ENCODE peak calls at places on chromosomes 3 and 15, in ten cellular contexts. W is CD4-positive, alpha-beta memory T cell; E is PC-3; Y is astrocyte; V is endothelial cell of umbilical vein; G is sigmoid colon; L is heart left ventricle; J is BE2C; K is A549; C is effector memory CD4-positive, alpha-beta T cell. Q is an unnamed sample. For H3K9me3, the result is how much of the 10 kb centered on the place peaks cover.

GRCh38 chr15:92104069-92104468 is 250.6 kb downstream of the SLCO3A1 start:
- DNase-seq in J (no peak), G (no peak), C (no peak), K (no peak), E (no peak), L (no peak), Y (no peak), V (no peak), W (no peak), Q (no peak)

GRCh38 chr3:54951405-54951804 is 23.5 kb upstream of the LRTM1 start:
- DNase-seq in J (peak), Y (peak), V (no peak), G (peak), C (no peak), W (no peak), L (peak), E (peak), K (peak), Q (no peak)

GRCh38 chr15:60351066-60351465 is 46.7 kb downstream of the ANXA2 start:
- DNase-seq in C (no peak), G (no peak), L (no peak), K (peak), Y (no peak), E (no peak), J (peak), W (no peak), V (no peak), Q (no peak)

GRCh38 chr3:111338059-111338698 is 203.8 kb upstream of the CD96 start:
- DNase-seq in V (peak), Y (peak), J (peak), K (peak), E (peak), W (peak), G (no peak), C (no peak), L (no peak), Q (no peak)

GRCh38 chr15:70701891-70702568 is 61.3 kb downstream of the UACA start:
- DNase-seq in Y (peak), K (peak), J (no peak), C (no peak), V (peak), W (no peak), L (no peak), E (peak), G (no peak), Q (no peak)

GRCh38 chr3:55486101-55486856 is 827 bp downstream of the WNT5A start:
- DNase-seq in L (peak), W (no peak), K (no peak), E (peak), Y (peak), G (peak), C (no peak), J (no peak), V (peak), Q (no peak)

GRCh38 chr3:106945435-106945834 is 431.8 kb upstream of the CCDC54 start:
- DNase-seq in J (no peak), E (no peak), C (no peak), W (no peak), Y (no peak), K (no peak), G (no peak), L (no peak), V (no peak), Q (no peak)

GRCh38 chr3:168040624-168041208 is 55.0 kb downstream of the GOLIM4 start:
- DNase-seq in V (peak), E (peak), L (no peak), W (no peak), C (no peak), J (peak), Y (peak), K (peak), G (no peak), Q (no peak)

GRCh38 chr3:12681586-12682371 is 17.9 kb upstream of the RAF1 start:
- DNase-seq in J (no peak), C (no peak), V (no peak), L (no peak), E (peak), G (no peak), Y (peak), K (peak), W (no peak), Q (no peak)

GRCh38 chr3:146189519-146190173 is 28.7 kb upstream of the PLOD2 start:
- DNase-seq in E (peak), L (no peak), C (no peak), G (peak), Y (no peak), J (peak), K (peak), V (peak), W (peak), Q (no peak)

GRCh38 chr3:167740961-167741587 is 5.6 kb downstream of the SERPINI1 start:
- DNase-seq in J (peak), G (no peak), V (peak), W (no peak), Y (no peak), C (no peak), E (peak), K (peak), L (no peak), Q (no peak)

GRCh38 chr3:62374375-62374876 is 1.1 kb upstream of the FEZF2 start:
- DNase-seq in L (no peak), Y (peak), K (no peak), E (no peak), G (no peak), J (no peak), W (no peak), C (no peak), V (no peak), Q (no peak)

GRCh38 chr15:75143738-75144334 is 57.8 kb upstream of the C15orf39 start:
- DNase-seq in G (no peak), V (no peak), C (no peak), E (no peak), W (no peak), K (no peak), Y (no peak), J (no peak), L (no peak), Q (no peak)

GRCh38 chr15:75142499-75142898 is 59.2 kb upstream of the C15orf39 start:
- DNase-seq in V (no peak), G (no peak), Y (no peak), J (no peak), L (no peak), E (no peak), C (no peak), W (no peak), K (no peak), Q (no peak)

GRCh38 chr15:75138016-75138999 is 63.4 kb upstream of the C15orf39 start:
- DNase-seq in L (no peak), J (no peak), G (no peak), E (no peak), Y (no peak), K (peak), V (no peak), C (no peak), W (no peak), Q (no peak)

GRCh38 chr15:75136758-75137157 is 64.9 kb upstream of the C15orf39 start:
- DNase-seq in L (no peak), W (no peak), E (no peak), Y (no peak), J (no peak), G (no peak), C (no peak), V (no peak), K (no peak), Q (no peak)

GRCh38 chr15:75140080-75140879 is 61.4 kb upstream of the C15orf39 start:
- DNase-seq in G (no peak), K (no peak), V (peak), C (no peak), L (no peak), E (no peak), Y (no peak), W (no peak), J (no peak), Q (no peak)
- H3K9me3 ChIP-seq in G (under half), K (under half), V (under half), C (under half), L (under half), E (under half), Y (under half), W (under half), J (under half), Q (under half)

DNA sequence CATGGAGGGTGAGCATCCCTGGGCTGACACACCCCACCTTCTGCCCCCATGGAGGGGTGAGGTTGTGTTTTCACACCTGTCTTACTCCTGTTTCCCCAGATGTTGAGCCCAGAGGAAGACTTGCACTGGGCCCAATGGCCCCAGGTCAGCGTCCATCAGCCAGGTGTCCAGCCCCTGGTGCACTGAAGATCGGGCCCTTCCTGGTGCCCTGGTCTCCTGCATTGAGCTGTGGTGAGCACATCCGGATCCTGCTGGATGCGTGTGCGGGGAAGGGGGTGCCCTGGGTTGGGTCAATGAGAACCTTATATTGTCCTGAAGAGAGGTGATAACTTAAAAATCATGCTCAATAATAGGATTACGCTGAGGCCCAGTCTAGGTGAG is 227.3 kb downstream of the SNRPN start:
- DNase-seq in G (peak), L (no peak), W (no peak), J (no peak), V (no peak), K (no peak), C (no peak), E (no peak), Y (no peak), Q (no peak)
- H3K9me3 ChIP-seq in G (under half), L (under half), W (under half), J (under half), V (under half), K (under half), C (under half), E (under half), Y (under half), Q (under half)

DNA sequence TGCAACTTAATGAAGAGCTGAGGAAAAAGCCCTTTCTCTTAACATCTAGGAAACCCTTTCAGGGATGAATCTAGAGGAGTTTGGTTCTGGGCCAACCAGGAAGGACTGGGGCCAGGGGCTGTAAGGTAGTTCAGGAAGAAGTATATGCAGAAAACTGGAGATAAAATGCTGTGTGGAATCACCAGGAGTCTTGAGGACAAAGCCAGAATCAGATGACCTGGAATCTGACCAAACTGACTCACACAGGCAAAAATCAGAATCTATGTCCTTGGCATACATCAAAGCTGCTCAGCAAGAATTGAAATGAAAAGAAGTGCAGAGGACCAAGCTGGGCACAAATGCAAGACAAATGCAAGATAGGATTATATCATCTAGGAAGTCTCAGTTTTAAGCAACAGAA is 59.4 kb upstream of the ATP2C1 start:
- DNase-seq in L (no peak), Y (peak), E (peak), C (no peak), W (no peak), J (peak), V (no peak), G (no peak), K (no peak), Q (no peak)
- H3K9me3 ChIP-seq in L (under half), Y (under half), E (under half), C (under half), W (under half), J (under half), V (under half), G (under half), K (under half), Q (under half)

DNA sequence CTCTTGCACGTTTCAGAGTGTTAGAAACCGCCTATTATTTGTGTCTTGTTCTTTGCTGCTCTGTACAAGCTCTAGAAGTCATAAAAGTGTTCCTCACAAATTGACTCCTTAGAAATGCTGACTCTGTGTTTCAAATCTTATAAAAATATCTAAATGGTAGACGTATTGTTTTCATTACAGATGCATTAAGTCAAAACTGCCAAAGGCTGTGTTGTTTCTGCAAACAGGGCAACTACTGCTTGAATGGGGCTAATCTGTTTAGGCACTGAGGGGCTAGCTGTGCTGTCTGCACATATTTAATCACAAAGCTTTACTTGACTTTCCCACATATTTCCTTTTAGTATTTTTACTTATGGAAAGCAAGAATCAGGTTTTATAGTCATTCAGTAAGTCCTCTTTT is 95.5 kb downstream of the CHL1 start:
- DNase-seq in E (no peak), C (no peak), J (no peak), W (no peak), G (no peak), L (no peak), Y (no peak), K (no peak), V (no peak), Q (no peak)
- H3K9me3 ChIP-seq in E (under half), C (under half), J (under half), W (under half), G (under half), L (under half), Y (under half), K (under half), V (under half), Q (under half)

GRCh38 chr15:89724621-89725020 is 26.4 kb downstream of the MESP1 start:
- DNase-seq in Y (no peak), W (no peak), V (no peak), L (no peak), E (no peak), J (no peak), C (no peak), G (no peak), K (no peak), Q (no peak)
- H3K9me3 ChIP-seq in Y (under half), W (under half), V (under half), L (under half), E (under half), J (under half), C (under half), G (under half), K (under half), Q (under half)

GRCh38 chr15:50964075-50964474 is 55.6 kb downstream of the AP4E1 start:
- DNase-seq in V (no peak), W (no peak), C (no peak), L (no peak), E (no peak), Y (no peak), J (no peak), K (no peak), G (no peak), Q (no peak)
- H3K9me3 ChIP-seq in V (under half), W (under half), C (under half), L (half or more), E (under half), Y (under half), J (under half), K (under half), G (under half), Q (under half)

GRCh38 chr3:57622362-57622761 is 25.2 kb upstream of the ARF4 start:
- DNase-seq in J (no peak), C (no peak), K (no peak), L (no peak), Y (no peak), G (no peak), E (no peak), V (no peak), W (no peak), Q (no peak)

GRCh38 chr3:57616233-57616632 is 19.1 kb upstream of the ARF4 start:
- DNase-seq in K (no peak), W (no peak), L (no peak), Y (no peak), C (no peak), G (no peak), V (no peak), E (no peak), J (no peak), Q (no peak)

GRCh38 chr3:57617739-57618138 is 20.6 kb upstream of the ARF4 start:
- DNase-seq in C (no peak), G (no peak), L (no peak), J (no peak), W (no peak), K (no peak), V (no peak), E (no peak), Y (no peak), Q (no peak)
- H3K9me3 ChIP-seq in C (under half), G (under half), L (under half), J (under half), W (under half), K (under half), V (under half), E (under half), Y (under half), Q (under half)

GRCh38 chr15:83057660-83058376 is 9.2 kb downstream of the BTBD1 start:
- DNase-seq in J (peak), E (no peak), C (no peak), V (no peak), K (no peak), G (no peak), Y (no peak), L (no peak), W (no peak), Q (no peak)

GRCh38 chr15:83057002-83057401 is 10.1 kb downstream of the BTBD1 start:
- DNase-seq in V (no peak), Y (no peak), C (no peak), E (no peak), K (no peak), J (no peak), W (no peak), L (no peak), G (no peak), Q (no peak)

GRCh38 chr15:83053151-83053550 is 13.9 kb downstream of the BTBD1 start:
- DNase-seq in G (no peak), E (peak), V (peak), C (no peak), J (no peak), K (peak), Y (peak), L (no peak), W (no peak), Q (no peak)
- H3K9me3 ChIP-seq in G (under half), E (under half), V (under half), C (under half), J (under half), K (under half), Y (under half), L (under half), W (under half), Q (under half)

Q was measured in T-helper 17 cell.